ENCODE peak calls at places on chromosomes 2 and 18, in eight cellular contexts. One of them, this sample, is unnamed. For H3K27me3, the result is how much of the 10 kb centered on the place peaks cover.

GRCh38 chr18:79942786-79943607 is 8.5 kb downstream of the SLC66A2 start:
- ATAC-seq in IMR-90: no peak
- ATAC-seq in heart right ventricle: no peak
- ATAC-seq in psoas muscle: no peak
- ATAC-seq in lower lobe of right lung: no peak
- ATAC-seq in heart left ventricle: no peak
- ATAC-seq in upper lobe of left lung: no peak
- ATAC-seq in pancreas: no peak
- ATAC-seq in this sample: no peak

GRCh38 chr2:185782223-185782769 is 43.7 kb downstream of the FSIP2 start:
- ATAC-seq in upper lobe of left lung: no peak
- ATAC-seq in IMR-90: no peak
- ATAC-seq in heart left ventricle: no peak
- ATAC-seq in psoas muscle: no peak
- ATAC-seq in pancreas: no peak
- ATAC-seq in heart right ventricle: no peak
- ATAC-seq in lower lobe of right lung: no peak
- ATAC-seq in this sample: no peak

GRCh38 chr2:224263571-224264043 is 138.3 kb downstream of the FAM124B start:
- ATAC-seq in heart left ventricle: no peak
- ATAC-seq in lower lobe of right lung: no peak
- ATAC-seq in psoas muscle: no peak
- ATAC-seq in pancreas: no peak
- ATAC-seq in heart right ventricle: no peak
- ATAC-seq in upper lobe of left lung: no peak
- ATAC-seq in IMR-90: peak
- ATAC-seq in this sample: no peak

GRCh38 chr2:193701484-193701883 is 1506.8 kb upstream of the TMEFF2 start:
- ATAC-seq in upper lobe of left lung: no peak
- ATAC-seq in IMR-90: no peak
- ATAC-seq in heart left ventricle: no peak
- ATAC-seq in pancreas: no peak
- ATAC-seq in psoas muscle: no peak
- ATAC-seq in lower lobe of right lung: no peak
- ATAC-seq in heart right ventricle: no peak
- ATAC-seq in this sample: no peak

GRCh38 chr18:58846325-58846724 is 18.4 kb upstream of the ZNF532 start:
- ATAC-seq in heart right ventricle: no peak
- ATAC-seq in heart left ventricle: no peak
- ATAC-seq in pancreas: no peak
- ATAC-seq in psoas muscle: no peak
- ATAC-seq in lower lobe of right lung: no peak
- ATAC-seq in upper lobe of left lung: no peak
- ATAC-seq in IMR-90: no peak
- ATAC-seq in this sample: no peak

GRCh38 chr2:149767516-149767974 is 180.0 kb upstream of the MMADHC start:
- ATAC-seq in lower lobe of right lung: no peak
- ATAC-seq in upper lobe of left lung: no peak
- ATAC-seq in pancreas: no peak
- ATAC-seq in psoas muscle: no peak
- ATAC-seq in heart right ventricle: no peak
- ATAC-seq in IMR-90: peak
- ATAC-seq in heart left ventricle: no peak
- ATAC-seq in this sample: no peak

GRCh38 chr2:39546937-39547336 is 109.9 kb upstream of the MAP4K3 start:
- ATAC-seq in heart left ventricle: no peak
- ATAC-seq in psoas muscle: no peak
- ATAC-seq in lower lobe of right lung: no peak
- ATAC-seq in pancreas: no peak
- ATAC-seq in IMR-90: no peak
- ATAC-seq in heart right ventricle: no peak
- ATAC-seq in upper lobe of left lung: no peak
- ATAC-seq in this sample: no peak

GRCh38 chr2:120343433-120344105 is 2.4 kb upstream of the INHBB start:
- ATAC-seq in heart right ventricle: peak
- ATAC-seq in lower lobe of right lung: peak
- ATAC-seq in heart left ventricle: peak
- ATAC-seq in upper lobe of left lung: peak
- ATAC-seq in IMR-90: peak
- ATAC-seq in pancreas: peak
- ATAC-seq in psoas muscle: peak
- ATAC-seq in this sample: peak

GRCh38 chr18:79933765-79934164 is 17.7 kb downstream of the SLC66A2 start:
- ATAC-seq in lower lobe of right lung: peak
- ATAC-seq in upper lobe of left lung: no peak
- ATAC-seq in heart left ventricle: peak
- ATAC-seq in heart right ventricle: peak
- ATAC-seq in pancreas: peak
- ATAC-seq in psoas muscle: no peak
- ATAC-seq in IMR-90: no peak
- ATAC-seq in this sample: no peak

GRCh38 chr2:75098856-75099255 is 100.5 kb downstream of the TACR1 start:
- ATAC-seq in heart right ventricle: no peak
- ATAC-seq in heart left ventricle: no peak
- ATAC-seq in pancreas: no peak
- ATAC-seq in upper lobe of left lung: no peak
- ATAC-seq in psoas muscle: no peak
- ATAC-seq in IMR-90: no peak
- ATAC-seq in lower lobe of right lung: no peak
- ATAC-seq in this sample: no peak

GRCh38 chr18:463442-464310 is 36.8 kb downstream of the COLEC12 start:
- ATAC-seq in psoas muscle: no peak
- ATAC-seq in heart right ventricle: peak
- ATAC-seq in upper lobe of left lung: peak
- ATAC-seq in IMR-90: peak
- ATAC-seq in pancreas: peak
- ATAC-seq in heart left ventricle: peak
- ATAC-seq in lower lobe of right lung: peak
- ATAC-seq in this sample: peak

GRCh38 chr2:202035089-202035940 is 1.7 kb downstream of the FZD7 start:
- ATAC-seq in heart right ventricle: peak
- ATAC-seq in pancreas: no peak
- ATAC-seq in psoas muscle: peak
- ATAC-seq in lower lobe of right lung: no peak
- ATAC-seq in heart left ventricle: peak
- ATAC-seq in upper lobe of left lung: no peak
- ATAC-seq in IMR-90: peak
- ATAC-seq in this sample: peak

DNA sequence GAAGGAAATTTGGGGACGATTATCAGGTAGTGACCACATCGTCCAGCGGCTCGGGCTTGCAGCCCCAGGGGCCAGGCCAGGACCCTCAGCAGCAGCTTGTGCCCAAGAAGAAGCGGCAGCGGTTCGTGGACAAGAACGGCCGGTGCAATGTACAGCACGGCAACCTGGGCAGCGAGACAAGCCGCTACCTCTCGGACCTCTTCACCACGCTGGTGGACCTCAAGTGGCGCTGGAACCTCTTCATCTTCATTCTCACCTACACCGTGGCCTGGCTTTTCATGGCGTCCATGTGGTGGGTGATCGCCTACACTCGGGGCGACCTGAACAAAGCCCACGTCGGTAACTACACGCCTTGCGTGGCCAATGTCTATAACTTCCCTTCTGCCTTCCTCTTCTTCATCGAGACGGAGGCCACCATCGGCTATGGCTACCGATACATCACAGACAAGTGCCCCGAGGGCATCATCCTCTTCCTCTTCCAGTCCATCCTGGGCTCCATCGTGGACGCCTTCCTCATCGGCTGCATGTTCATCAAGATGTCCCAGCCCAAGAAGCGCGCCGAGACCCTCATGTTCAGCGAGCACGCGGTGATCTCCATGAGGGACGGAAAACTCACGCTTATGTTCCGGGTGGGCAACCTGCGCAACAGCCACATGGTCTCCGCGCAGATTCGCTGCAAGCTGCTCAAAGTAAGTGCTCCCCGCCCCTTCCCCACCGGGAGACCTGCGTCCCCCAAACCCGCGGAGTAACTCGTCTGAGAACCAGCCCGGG is 479 bp downstream of the KCNJ3 start:
- ATAC-seq in heart right ventricle: no peak
- ATAC-seq in pancreas: peak
- ATAC-seq in psoas muscle: no peak
- ATAC-seq in heart left ventricle: no peak
- ATAC-seq in upper lobe of left lung: no peak
- ATAC-seq in lower lobe of right lung: peak
- ATAC-seq in IMR-90: no peak
- ATAC-seq in this sample: no peak
- H3K27me3 ChIP-seq in heart right ventricle: under half
- H3K27me3 ChIP-seq in pancreas: under half
- H3K27me3 ChIP-seq in psoas muscle: under half
- H3K27me3 ChIP-seq in heart left ventricle: under half
- H3K27me3 ChIP-seq in upper lobe of left lung: under half
- H3K27me3 ChIP-seq in lower lobe of right lung: under half
- H3K27me3 ChIP-seq in IMR-90: under half
- H3K27me3 ChIP-seq in this sample: under half

DNA sequence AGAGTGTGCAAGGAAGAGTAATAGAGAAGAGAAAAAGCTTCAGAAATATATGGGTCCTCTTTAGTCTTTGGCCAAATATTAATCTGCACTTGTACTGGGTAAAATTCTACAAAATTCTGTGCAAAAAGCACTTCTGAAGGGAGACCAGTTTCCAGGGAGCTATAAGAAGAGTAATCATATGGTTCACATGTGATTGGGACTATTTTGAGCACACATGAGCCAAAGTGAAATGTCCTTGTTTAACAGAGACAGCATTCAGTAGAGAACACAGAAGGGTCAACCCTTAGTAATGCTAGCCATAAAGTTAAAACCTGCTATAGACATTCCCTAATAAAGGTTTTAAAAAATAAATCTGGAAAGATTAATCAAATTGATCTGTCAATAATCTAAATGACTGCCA is 49.3 kb upstream of the ACVR1C start:
- ATAC-seq in psoas muscle: no peak
- ATAC-seq in lower lobe of right lung: no peak
- ATAC-seq in heart right ventricle: no peak
- ATAC-seq in heart left ventricle: no peak
- ATAC-seq in IMR-90: no peak
- ATAC-seq in upper lobe of left lung: no peak
- ATAC-seq in pancreas: no peak
- ATAC-seq in this sample: no peak
- H3K4me3 ChIP-seq in psoas muscle: no peak
- H3K4me3 ChIP-seq in lower lobe of right lung: no peak
- H3K4me3 ChIP-seq in heart right ventricle: no peak
- H3K4me3 ChIP-seq in heart left ventricle: no peak
- H3K4me3 ChIP-seq in IMR-90: no peak
- H3K4me3 ChIP-seq in upper lobe of left lung: no peak
- H3K4me3 ChIP-seq in pancreas: no peak
- H3K4me3 ChIP-seq in this sample: no peak

GRCh38 chr18:24677011-24677410 is 216.6 kb downstream of the HRH4 start:
- ATAC-seq in pancreas: no peak
- ATAC-seq in heart left ventricle: no peak
- ATAC-seq in heart right ventricle: no peak
- ATAC-seq in psoas muscle: no peak
- ATAC-seq in upper lobe of left lung: no peak
- ATAC-seq in IMR-90: peak
- ATAC-seq in lower lobe of right lung: no peak
- ATAC-seq in this sample: no peak
- TF ChIP-seq CTCF in pancreas: no peak
- TF ChIP-seq CTCF in heart left ventricle: no peak
- TF ChIP-seq CTCF in heart right ventricle: no peak
- TF ChIP-seq CTCF in psoas muscle: no peak
- TF ChIP-seq CTCF in upper lobe of left lung: no peak
- TF ChIP-seq CTCF in IMR-90: no peak
- TF ChIP-seq CTCF in lower lobe of right lung: no peak
- TF ChIP-seq CTCF in this sample: no peak

GRCh38 chr2:238850096-238850495 is 2.2 kb downstream of the TWIST2 start:
- ATAC-seq in psoas muscle: no peak
- ATAC-seq in heart right ventricle: no peak
- ATAC-seq in pancreas: no peak
- ATAC-seq in heart left ventricle: no peak
- ATAC-seq in lower lobe of right lung: no peak
- ATAC-seq in IMR-90: no peak
- ATAC-seq in upper lobe of left lung: no peak
- ATAC-seq in this sample: no peak
- H3K27me3 ChIP-seq in psoas muscle: under half
- H3K27me3 ChIP-seq in heart right ventricle: half or more
- H3K27me3 ChIP-seq in pancreas: under half
- H3K27me3 ChIP-seq in heart left ventricle: half or more
- H3K27me3 ChIP-seq in lower lobe of right lung: half or more
- H3K27me3 ChIP-seq in IMR-90: under half
- H3K27me3 ChIP-seq in upper lobe of left lung: under half
- H3K27me3 ChIP-seq in this sample: half or more

This sample was measured in gastroesophageal sphincter.